ENCODE peak calls at places on chromosomes 16 and 17, in six cellular contexts. One of them, this sample, is unnamed.

GRCh38 chr16:87705780-87706277 is 60.0 kb downstream of the KLHDC4 start:
- DNase-seq in colonic mucosa: no peak
- DNase-seq in stimulated activated naive CD8-positive, alpha-beta T cell treated with anti-CD3 and anti-CD28 coated beads, Interleukin-15, Interleukin-2, amounts not matched to agents 100 U/mL and 50 U/mL, for 24 hours: no peak
- DNase-seq in HT-29: no peak
- DNase-seq in activated CD4-positive, alpha-beta T cell treated with anti-CD3 and anti-CD28 coated beads, Interleukin-2, amount 50 U/mL, for 48 hours: no peak
- DNase-seq in NCI-H1105: no peak
- DNase-seq in this sample: peak; percentile 37

GRCh38 chr16:82506734-82507133 is 120.0 kb upstream of the CDH13 start:
- DNase-seq in colonic mucosa: no peak
- DNase-seq in stimulated activated naive CD8-positive, alpha-beta T cell treated with anti-CD3 and anti-CD28 coated beads, Interleukin-15, Interleukin-2, amounts not matched to agents 100 U/mL and 50 U/mL, for 24 hours: no peak
- DNase-seq in HT-29: no peak
- DNase-seq in activated CD4-positive, alpha-beta T cell treated with anti-CD3 and anti-CD28 coated beads, Interleukin-2, amount 50 U/mL, for 48 hours: no peak
- DNase-seq in NCI-H1105: no peak
- DNase-seq in this sample: no peak

GRCh38 chr16:84360170-84360569 is 8.2 kb upstream of the ATP2C2 start:
- DNase-seq in colonic mucosa: no peak
- DNase-seq in stimulated activated naive CD8-positive, alpha-beta T cell treated with anti-CD3 and anti-CD28 coated beads, Interleukin-15, Interleukin-2, amounts not matched to agents 100 U/mL and 50 U/mL, for 24 hours: peak; percentile 70
- DNase-seq in HT-29: no peak
- DNase-seq in activated CD4-positive, alpha-beta T cell treated with anti-CD3 and anti-CD28 coated beads, Interleukin-2, amount 50 U/mL, for 48 hours: peak; percentile 60
- DNase-seq in NCI-H1105: no peak
- DNase-seq in this sample: no peak

GRCh38 chr16:3112058-3112880 is at the start of gene ZNF205:
- DNase-seq in colonic mucosa: peak; percentile 88
- DNase-seq in stimulated activated naive CD8-positive, alpha-beta T cell treated with anti-CD3 and anti-CD28 coated beads, Interleukin-15, Interleukin-2, amounts not matched to agents 100 U/mL and 50 U/mL, for 24 hours: no peak
- DNase-seq in HT-29: peak; percentile 91
- DNase-seq in activated CD4-positive, alpha-beta T cell treated with anti-CD3 and anti-CD28 coated beads, Interleukin-2, amount 50 U/mL, for 48 hours: no peak
- DNase-seq in NCI-H1105: peak; percentile 63
- DNase-seq in this sample: peak; percentile 79

GRCh38 chr17:29796652-29797051 is 133.4 kb downstream of the SSH2 start:
- DNase-seq in colonic mucosa: no peak
- DNase-seq in stimulated activated naive CD8-positive, alpha-beta T cell treated with anti-CD3 and anti-CD28 coated beads, Interleukin-15, Interleukin-2, amounts not matched to agents 100 U/mL and 50 U/mL, for 24 hours: no peak
- DNase-seq in HT-29: no peak
- DNase-seq in activated CD4-positive, alpha-beta T cell treated with anti-CD3 and anti-CD28 coated beads, Interleukin-2, amount 50 U/mL, for 48 hours: no peak
- DNase-seq in NCI-H1105: no peak
- DNase-seq in this sample: no peak

GRCh38 chr16:27402964-27403600 is 1.1 kb downstream of the IL21R start:
- DNase-seq in colonic mucosa: no peak
- DNase-seq in stimulated activated naive CD8-positive, alpha-beta T cell treated with anti-CD3 and anti-CD28 coated beads, Interleukin-15, Interleukin-2, amounts not matched to agents 100 U/mL and 50 U/mL, for 24 hours: peak; percentile 59
- DNase-seq in HT-29: no peak
- DNase-seq in activated CD4-positive, alpha-beta T cell treated with anti-CD3 and anti-CD28 coated beads, Interleukin-2, amount 50 U/mL, for 48 hours: peak; percentile 68
- DNase-seq in NCI-H1105: no peak
- DNase-seq in this sample: no peak

GRCh38 chr17:37512442-37513070 is 22.9 kb downstream of the DUSP14 start:
- DNase-seq in colonic mucosa: no peak
- DNase-seq in stimulated activated naive CD8-positive, alpha-beta T cell treated with anti-CD3 and anti-CD28 coated beads, Interleukin-15, Interleukin-2, amounts not matched to agents 100 U/mL and 50 U/mL, for 24 hours: no peak
- DNase-seq in HT-29: no peak
- DNase-seq in activated CD4-positive, alpha-beta T cell treated with anti-CD3 and anti-CD28 coated beads, Interleukin-2, amount 50 U/mL, for 48 hours: no peak
- DNase-seq in NCI-H1105: no peak
- DNase-seq in this sample: no peak

GRCh38 chr16:1363501-1364041 is 11.8 kb downstream of the GNPTG start:
- DNase-seq in colonic mucosa: peak; percentile 55
- DNase-seq in stimulated activated naive CD8-positive, alpha-beta T cell treated with anti-CD3 and anti-CD28 coated beads, Interleukin-15, Interleukin-2, amounts not matched to agents 100 U/mL and 50 U/mL, for 24 hours: peak; percentile 79
- DNase-seq in HT-29: peak; percentile 76
- DNase-seq in activated CD4-positive, alpha-beta T cell treated with anti-CD3 and anti-CD28 coated beads, Interleukin-2, amount 50 U/mL, for 48 hours: peak; percentile 77
- DNase-seq in NCI-H1105: no peak
- DNase-seq in this sample: peak; percentile 77

GRCh38 chr16:56878455-56878854 is 13.4 kb downstream of the SLC12A3 start:
- DNase-seq in colonic mucosa: no peak
- DNase-seq in stimulated activated naive CD8-positive, alpha-beta T cell treated with anti-CD3 and anti-CD28 coated beads, Interleukin-15, Interleukin-2, amounts not matched to agents 100 U/mL and 50 U/mL, for 24 hours: no peak
- DNase-seq in HT-29: no peak
- DNase-seq in activated CD4-positive, alpha-beta T cell treated with anti-CD3 and anti-CD28 coated beads, Interleukin-2, amount 50 U/mL, for 48 hours: no peak
- DNase-seq in NCI-H1105: no peak
- DNase-seq in this sample: no peak

GRCh38 chr17:8918811-8919210 is 46.7 kb downstream of the PIK3R5 start:
- DNase-seq in colonic mucosa: no peak
- DNase-seq in stimulated activated naive CD8-positive, alpha-beta T cell treated with anti-CD3 and anti-CD28 coated beads, Interleukin-15, Interleukin-2, amounts not matched to agents 100 U/mL and 50 U/mL, for 24 hours: no peak
- DNase-seq in HT-29: no peak
- DNase-seq in activated CD4-positive, alpha-beta T cell treated with anti-CD3 and anti-CD28 coated beads, Interleukin-2, amount 50 U/mL, for 48 hours: no peak
- DNase-seq in NCI-H1105: no peak
- DNase-seq in this sample: no peak

GRCh38 chr17:55383771-55384679 is 37.6 kb downstream of the MMD start:
- DNase-seq in colonic mucosa: no peak
- DNase-seq in stimulated activated naive CD8-positive, alpha-beta T cell treated with anti-CD3 and anti-CD28 coated beads, Interleukin-15, Interleukin-2, amounts not matched to agents 100 U/mL and 50 U/mL, for 24 hours: no peak
- DNase-seq in HT-29: no peak
- DNase-seq in activated CD4-positive, alpha-beta T cell treated with anti-CD3 and anti-CD28 coated beads, Interleukin-2, amount 50 U/mL, for 48 hours: no peak
- DNase-seq in NCI-H1105: no peak
- DNase-seq in this sample: peak; percentile 28

GRCh38 chr17:61325382-61326073 is 74.1 kb upstream of the TBX2 start:
- DNase-seq in colonic mucosa: no peak
- DNase-seq in stimulated activated naive CD8-positive, alpha-beta T cell treated with anti-CD3 and anti-CD28 coated beads, Interleukin-15, Interleukin-2, amounts not matched to agents 100 U/mL and 50 U/mL, for 24 hours: no peak
- DNase-seq in HT-29: no peak
- DNase-seq in activated CD4-positive, alpha-beta T cell treated with anti-CD3 and anti-CD28 coated beads, Interleukin-2, amount 50 U/mL, for 48 hours: no peak
- DNase-seq in NCI-H1105: no peak
- DNase-seq in this sample: no peak

GRCh38 chr16:90044111-90044551 is 24.9 kb upstream of the DBNDD1 start:
- DNase-seq in colonic mucosa: peak; percentile 83
- DNase-seq in stimulated activated naive CD8-positive, alpha-beta T cell treated with anti-CD3 and anti-CD28 coated beads, Interleukin-15, Interleukin-2, amounts not matched to agents 100 U/mL and 50 U/mL, for 24 hours: no peak
- DNase-seq in HT-29: peak; percentile 74
- DNase-seq in activated CD4-positive, alpha-beta T cell treated with anti-CD3 and anti-CD28 coated beads, Interleukin-2, amount 50 U/mL, for 48 hours: no peak
- DNase-seq in NCI-H1105: no peak
- DNase-seq in this sample: peak; percentile 59

GRCh38 chr17:29177541-29177870 is 2.7 kb downstream of the MYO18A start:
- DNase-seq in colonic mucosa: no peak
- DNase-seq in stimulated activated naive CD8-positive, alpha-beta T cell treated with anti-CD3 and anti-CD28 coated beads, Interleukin-15, Interleukin-2, amounts not matched to agents 100 U/mL and 50 U/mL, for 24 hours: no peak
- DNase-seq in HT-29: no peak
- DNase-seq in activated CD4-positive, alpha-beta T cell treated with anti-CD3 and anti-CD28 coated beads, Interleukin-2, amount 50 U/mL, for 48 hours: no peak
- DNase-seq in NCI-H1105: no peak
- DNase-seq in this sample: no peak

GRCh38 chr17:43468746-43469544 is 14.8 kb upstream of the DHX8 start:
- DNase-seq in colonic mucosa: no peak
- DNase-seq in stimulated activated naive CD8-positive, alpha-beta T cell treated with anti-CD3 and anti-CD28 coated beads, Interleukin-15, Interleukin-2, amounts not matched to agents 100 U/mL and 50 U/mL, for 24 hours: no peak
- DNase-seq in HT-29: no peak
- DNase-seq in activated CD4-positive, alpha-beta T cell treated with anti-CD3 and anti-CD28 coated beads, Interleukin-2, amount 50 U/mL, for 48 hours: no peak
- DNase-seq in NCI-H1105: no peak
- DNase-seq in this sample: no peak

GRCh38 chr16:57071840-57072541 is 20.4 kb upstream of the CPNE2 start:
- DNase-seq in colonic mucosa: no peak
- DNase-seq in stimulated activated naive CD8-positive, alpha-beta T cell treated with anti-CD3 and anti-CD28 coated beads, Interleukin-15, Interleukin-2, amounts not matched to agents 100 U/mL and 50 U/mL, for 24 hours: no peak
- DNase-seq in HT-29: peak; percentile 16
- DNase-seq in activated CD4-positive, alpha-beta T cell treated with anti-CD3 and anti-CD28 coated beads, Interleukin-2, amount 50 U/mL, for 48 hours: no peak
- DNase-seq in NCI-H1105: no peak
- DNase-seq in this sample: no peak

GRCh38 chr17:80888276-80889160 is 103.1 kb upstream of the CHMP6 start:
- DNase-seq in colonic mucosa: no peak
- DNase-seq in stimulated activated naive CD8-positive, alpha-beta T cell treated with anti-CD3 and anti-CD28 coated beads, Interleukin-15, Interleukin-2, amounts not matched to agents 100 U/mL and 50 U/mL, for 24 hours: no peak
- DNase-seq in HT-29: no peak
- DNase-seq in activated CD4-positive, alpha-beta T cell treated with anti-CD3 and anti-CD28 coated beads, Interleukin-2, amount 50 U/mL, for 48 hours: no peak
- DNase-seq in NCI-H1105: no peak
- DNase-seq in this sample: no peak

GRCh38 chr17:35299108-35299507 is 56.2 kb downstream of the SLFN5 start:
- DNase-seq in colonic mucosa: no peak
- DNase-seq in stimulated activated naive CD8-positive, alpha-beta T cell treated with anti-CD3 and anti-CD28 coated beads, Interleukin-15, Interleukin-2, amounts not matched to agents 100 U/mL and 50 U/mL, for 24 hours: no peak
- DNase-seq in HT-29: peak; percentile 98
- DNase-seq in activated CD4-positive, alpha-beta T cell treated with anti-CD3 and anti-CD28 coated beads, Interleukin-2, amount 50 U/mL, for 48 hours: no peak
- DNase-seq in NCI-H1105: no peak
- DNase-seq in this sample: peak; percentile 82

GRCh38 chr17:38611070-38611786 is 5.5 kb upstream of the SRCIN1 start:
- DNase-seq in colonic mucosa: no peak
- DNase-seq in stimulated activated naive CD8-positive, alpha-beta T cell treated with anti-CD3 and anti-CD28 coated beads, Interleukin-15, Interleukin-2, amounts not matched to agents 100 U/mL and 50 U/mL, for 24 hours: no peak
- DNase-seq in HT-29: no peak
- DNase-seq in activated CD4-positive, alpha-beta T cell treated with anti-CD3 and anti-CD28 coated beads, Interleukin-2, amount 50 U/mL, for 48 hours: no peak
- DNase-seq in NCI-H1105: no peak
- DNase-seq in this sample: no peak

GRCh38 chr17:62064029-62064790 is 868 bp downstream of the MED13 start:
- DNase-seq in colonic mucosa: no peak
- DNase-seq in stimulated activated naive CD8-positive, alpha-beta T cell treated with anti-CD3 and anti-CD28 coated beads, Interleukin-15, Interleukin-2, amounts not matched to agents 100 U/mL and 50 U/mL, for 24 hours: no peak
- DNase-seq in HT-29: peak; percentile 50
- DNase-seq in activated CD4-positive, alpha-beta T cell treated with anti-CD3 and anti-CD28 coated beads, Interleukin-2, amount 50 U/mL, for 48 hours: no peak
- DNase-seq in NCI-H1105: no peak
- DNase-seq in this sample: no peak

GRCh38 chr17:50466371-50467113 is 2.1 kb downstream of the CHAD start:
- DNase-seq in colonic mucosa: peak; percentile 88
- DNase-seq in stimulated activated naive CD8-positive, alpha-beta T cell treated with anti-CD3 and anti-CD28 coated beads, Interleukin-15, Interleukin-2, amounts not matched to agents 100 U/mL and 50 U/mL, for 24 hours: no peak
- DNase-seq in HT-29: no peak
- DNase-seq in activated CD4-positive, alpha-beta T cell treated with anti-CD3 and anti-CD28 coated beads, Interleukin-2, amount 50 U/mL, for 48 hours: no peak
- DNase-seq in NCI-H1105: no peak
- DNase-seq in this sample: peak; percentile 84

GRCh38 chr16:89602273-89602951 is 11.0 kb upstream of the DPEP1 start:
- DNase-seq in colonic mucosa: no peak
- DNase-seq in stimulated activated naive CD8-positive, alpha-beta T cell treated with anti-CD3 and anti-CD28 coated beads, Interleukin-15, Interleukin-2, amounts not matched to agents 100 U/mL and 50 U/mL, for 24 hours: peak; percentile 75
- DNase-seq in HT-29: no peak
- DNase-seq in activated CD4-positive, alpha-beta T cell treated with anti-CD3 and anti-CD28 coated beads, Interleukin-2, amount 50 U/mL, for 48 hours: peak; percentile 72
- DNase-seq in NCI-H1105: no peak
- DNase-seq in this sample: no peak

GRCh38 chr16:57263585-57264351 is 18.7 kb downstream of the ARL2BP start:
- DNase-seq in colonic mucosa: no peak
- DNase-seq in stimulated activated naive CD8-positive, alpha-beta T cell treated with anti-CD3 and anti-CD28 coated beads, Interleukin-15, Interleukin-2, amounts not matched to agents 100 U/mL and 50 U/mL, for 24 hours: no peak
- DNase-seq in HT-29: no peak
- DNase-seq in activated CD4-positive, alpha-beta T cell treated with anti-CD3 and anti-CD28 coated beads, Interleukin-2, amount 50 U/mL, for 48 hours: no peak
- DNase-seq in NCI-H1105: no peak
- DNase-seq in this sample: no peak

GRCh38 chr17:77373298-77374169 is 232.8 kb downstream of the SEC14L1 start:
- DNase-seq in colonic mucosa: no peak
- DNase-seq in stimulated activated naive CD8-positive, alpha-beta T cell treated with anti-CD3 and anti-CD28 coated beads, Interleukin-15, Interleukin-2, amounts not matched to agents 100 U/mL and 50 U/mL, for 24 hours: peak; percentile 42
- DNase-seq in HT-29: no peak
- DNase-seq in activated CD4-positive, alpha-beta T cell treated with anti-CD3 and anti-CD28 coated beads, Interleukin-2, amount 50 U/mL, for 48 hours: peak; percentile 46
- DNase-seq in NCI-H1105: no peak
- DNase-seq in this sample: peak; percentile 44

GRCh38 chr16:85484337-85485295 is 128.5 kb upstream of the GSE1 start:
- DNase-seq in colonic mucosa: no peak
- DNase-seq in stimulated activated naive CD8-positive, alpha-beta T cell treated with anti-CD3 and anti-CD28 coated beads, Interleukin-15, Interleukin-2, amounts not matched to agents 100 U/mL and 50 U/mL, for 24 hours: no peak
- DNase-seq in HT-29: no peak
- DNase-seq in activated CD4-positive, alpha-beta T cell treated with anti-CD3 and anti-CD28 coated beads, Interleukin-2, amount 50 U/mL, for 48 hours: no peak
- DNase-seq in NCI-H1105: peak; percentile 63
- DNase-seq in this sample: peak; percentile 42